ENCODE peak calls at places on chromosomes 3 and 15, in eight cellular contexts. B, Y, O, S, W, U, M and N are unnamed samples.
A peak's percentile ranks its signal among the peaks of the same experiment; 100 is the strongest.

GRCh38 chr3:69065318-69065964 is 13.3 kb upstream of the TMF1 start:
- DNase-seq in B (no peak), Y (no peak), O (no peak), S (no peak), W (no peak), U (no peak), M (no peak), N (no peak)

GRCh38 chr3:123899300-123899865 is 15.3 kb upstream of the MYLK start:
- DNase-seq in B (no peak), Y (no peak), O (no peak), S (no peak), W (no peak), U (no peak), M (no peak), N (no peak)

GRCh38 chr3:52830535-52831258 is at the start of gene ITIH4:
- DNase-seq in B (no peak), Y (no peak), O (no peak), S (no peak), W (no peak), U (no peak), M (peak; percentile 68), N (no peak)

GRCh38 chr15:35519536-35520149 is 26.3 kb downstream of the DPH6 start:
- DNase-seq in B (peak; percentile 67), Y (no peak), O (no peak), S (peak; percentile 62), W (peak; percentile 18), U (no peak), M (no peak), N (no peak)

GRCh38 chr3:16849795-16850194 is 35.0 kb upstream of the PLCL2 start:
- DNase-seq in B (no peak), Y (no peak), O (no peak), S (no peak), W (no peak), U (no peak), M (no peak), N (no peak)

GRCh38 chr15:74386496-74387140 is 19.2 kb upstream of the CYP11A1 start:
- DNase-seq in B (no peak), Y (no peak), O (no peak), S (no peak), W (no peak), U (no peak), M (no peak), N (no peak)

GRCh38 chr3:2856062-2856792 is 253.9 kb downstream of the IL5RA start:
- DNase-seq in B (no peak), Y (no peak), O (no peak), S (peak; percentile 66), W (no peak), U (no peak), M (no peak), N (no peak)

GRCh38 chr3:134341391-134341790 is 32.9 kb downstream of the AMOTL2 start:
- DNase-seq in B (no peak), Y (no peak), O (no peak), S (no peak), W (no peak), U (no peak), M (no peak), N (no peak)

GRCh38 chr3:50330330-50330729 is 2.3 kb upstream of the TUSC2 start:
- DNase-seq in B (no peak), Y (no peak), O (no peak), S (no peak), W (no peak), U (no peak), M (no peak), N (no peak)

GRCh38 chr3:79729096-79729495 is 38.7 kb downstream of the ROBO1 start:
- DNase-seq in B (no peak), Y (no peak), O (no peak), S (no peak), W (no peak), U (no peak), M (no peak), N (no peak)

GRCh38 chr3:13357074-13357473 is 63.0 kb downstream of the NUP210 start:
- DNase-seq in B (no peak), Y (no peak), O (no peak), S (no peak), W (no peak), U (no peak), M (no peak), N (no peak)

GRCh38 chr3:127743676-127744075 is 70.9 kb downstream of the ABTB1 start:
- DNase-seq in B (no peak), Y (no peak), O (no peak), S (no peak), W (no peak), U (no peak), M (no peak), N (no peak)

GRCh38 chr3:46866720-46867549 is 3.7 kb upstream of the MYL3 start:
- DNase-seq in B (peak; percentile 39), Y (peak; percentile 88), O (peak; percentile 85), S (peak; percentile 84), W (peak; percentile 50), U (peak; percentile 85), M (peak; percentile 61), N (peak; percentile 76)

GRCh38 chr3:138042043-138042442 is 32.1 kb downstream of the CLDN18 start:
- DNase-seq in B (no peak), Y (no peak), O (no peak), S (no peak), W (no peak), U (peak; percentile 53), M (no peak), N (no peak)

GRCh38 chr3:56917740-56918568 is 116.2 kb upstream of the ARHGEF3 start:
- DNase-seq in B (no peak), Y (no peak), O (no peak), S (no peak), W (peak; percentile 62), U (no peak), M (no peak), N (no peak)

GRCh38 chr15:84033793-84034553 is 201.6 kb upstream of the GOLGA6L4 start:
- DNase-seq in B (no peak), Y (no peak), O (no peak), S (no peak), W (no peak), U (peak; percentile 21), M (no peak), N (no peak)

GRCh38 chr3:57164217-57164605 is 942 bp downstream of the IL17RD start:
- DNase-seq in B (no peak), Y (peak; percentile 54), O (no peak), S (no peak), W (no peak), U (no peak), M (no peak), N (no peak)

GRCh38 chr15:59165726-59166125 is 40.9 kb upstream of the LDHAL6B start:
- DNase-seq in B (no peak), Y (no peak), O (no peak), S (no peak), W (no peak), U (no peak), M (peak; percentile 21), N (no peak)

GRCh38 chr15:55897560-55898336 is 95.7 kb downstream of the NEDD4 start:
- DNase-seq in B (peak; percentile 57), Y (peak; percentile 41), O (no peak), S (peak; percentile 75), W (peak; percentile 7), U (peak; percentile 62), M (peak; percentile 9), N (no peak)

GRCh38 chr3:12758025-12758830 is 831 bp downstream of the TMEM40 start:
- DNase-seq in B (no peak), Y (peak; percentile 34), O (no peak), S (no peak), W (no peak), U (peak; percentile 73), M (no peak), N (no peak)

GRCh38 chr3:158768361-158768787 is 33.5 kb upstream of the MFSD1 start:
- DNase-seq in B (no peak), Y (peak; percentile 76), O (no peak), S (peak; percentile 74), W (no peak), U (peak; percentile 56), M (peak; percentile 15), N (no peak)

GRCh38 chr3:73284432-73284831 is 223.0 kb downstream of the EBLN2 start:
- DNase-seq in B (no peak), Y (no peak), O (no peak), S (peak; percentile 60), W (peak; percentile 4), U (no peak), M (no peak), N (no peak)

GRCh38 chr15:78083687-78084358 is 6.3 kb upstream of the TBC1D2B start:
- DNase-seq in B (no peak), Y (no peak), O (no peak), S (no peak), W (no peak), U (no peak), M (no peak), N (no peak)

GRCh38 chr3:129657261-129658046 is 51.0 kb upstream of the PLXND1 start:
- DNase-seq in B (no peak), Y (no peak), O (no peak), S (no peak), W (no peak), U (no peak), M (no peak), N (no peak)

GRCh38 chr3:8702560-8702959 is 31.0 kb upstream of the CAV3 start:
- DNase-seq in B (no peak), Y (no peak), O (no peak), S (peak; percentile 40), W (no peak), U (no peak), M (no peak), N (no peak)